ENCODE peak calls at places on chromosomes 3 and 15, in seven cellular contexts. F is CD8-positive, alpha-beta T cell; S is cardiac fibroblast; N is RWPE1; W is HTR-8/SVneo; V is EH; D is activated CD4-positive, alpha-beta T cell treated with anti-CD3 and anti-CD28 coated beads, Interleukin-2, amount 50 U/mL, for 1 hour. L is an unnamed sample.

GRCh38 chr15:96328101-96328958 is 2.2 kb upstream of the NR2F2 start:
- DNase-seq in F (no peak), S (no peak), N (no peak), W (no peak), V (peak; percentile 60), D (no peak), L (no peak)

GRCh38 chr3:10223676-10224639 is 24.3 kb upstream of the TATDN2 start:
- DNase-seq in F (peak; percentile 7), S (no peak), N (no peak), W (no peak), V (no peak), D (peak; percentile 45), L (no peak)

GRCh38 chr3:56819016-56819809 is 17.5 kb upstream of the ARHGEF3 start:
- DNase-seq in F (no peak), S (no peak), N (no peak), W (no peak), V (no peak), D (no peak), L (no peak)

GRCh38 chr15:61157933-61158332 is 71.2 kb downstream of the RORA start:
- DNase-seq in F (no peak), S (peak; percentile 65), N (no peak), W (no peak), V (no peak), D (no peak), L (no peak)

GRCh38 chr3:114379266-114379665 is 85.4 kb downstream of the TIGIT start:
- DNase-seq in F (no peak), S (no peak), N (no peak), W (no peak), V (peak; percentile 75), D (no peak), L (no peak)

GRCh38 chr3:23159929-23160328 is 43.2 kb upstream of the UBE2E2 start:
- DNase-seq in F (no peak), S (peak; percentile 55), N (peak; percentile 64), W (peak; percentile 15), V (peak; percentile 91), D (no peak), L (no peak)

GRCh38 chr3:197475514-197475913 is 80.3 kb downstream of the BDH1 start:
- DNase-seq in F (no peak), S (no peak), N (no peak), W (no peak), V (no peak), D (no peak), L (no peak)

GRCh38 chr3:184154909-184155643 is at the start of gene DVL3:
- DNase-seq in F (no peak), S (peak; percentile 74), N (peak; percentile 60), W (peak; percentile 71), V (peak; percentile 79), D (peak; percentile 17), L (peak; percentile 87)

GRCh38 chr15:20348900-20349773 is 192.5 kb downstream of the GOLGA6L6 start:
- DNase-seq in F (peak; percentile 3), S (no peak), N (no peak), W (no peak), V (no peak), D (no peak), L (no peak)

GRCh38 chr3:133663569-133664313 is 2.0 kb upstream of the TOPBP1 start:
- DNase-seq in F (no peak), S (peak; percentile 63), N (peak; percentile 55), W (peak; percentile 69), V (peak; percentile 63), D (no peak), L (peak; percentile 81)